ENCODE peak calls at places on chromosomes 16 and 17, in ten cellular contexts. X, E, H, V, C, S, A, K, Q and O are unnamed samples.

GRCh38 chr17:351436-351713 is 1.2 kb downstream of the RPH3AL start:
- DNase-seq in X (no peak), E (no peak), H (no peak), V (no peak), C (no peak), S (no peak), A (no peak), K (no peak), Q (no peak), O (no peak)

GRCh38 chr16:662597-662996 is 5.3 kb upstream of the RHOT2 start:
- DNase-seq in X (no peak), E (no peak), H (no peak), V (no peak), C (no peak), S (no peak), A (no peak), K (no peak), Q (no peak), O (no peak)

GRCh38 chr17:39450847-39451581 is at the start of gene MED1:
- DNase-seq in X (peak), E (peak), H (peak), V (peak), C (peak), S (peak), A (peak), K (peak), Q (peak), O (peak)

GRCh38 chr16:89720520-89720858 is 209 bp downstream of the VPS9D1 start:
- DNase-seq in X (no peak), E (peak), H (peak), V (no peak), C (no peak), S (no peak), A (no peak), K (no peak), Q (peak), O (peak)

GRCh38 chr17:78356163-78356713 is 3.6 kb downstream of the SOCS3 start:
- DNase-seq in X (no peak), E (peak), H (peak), V (peak), C (no peak), S (peak), A (peak), K (no peak), Q (peak), O (peak)

GRCh38 chr16:583470-583814 is 6.4 kb upstream of the RAB40C start:
- DNase-seq in X (no peak), E (no peak), H (no peak), V (no peak), C (no peak), S (no peak), A (no peak), K (no peak), Q (no peak), O (no peak)

GRCh38 chr17:27651411-27652345 is 20.7 kb downstream of the LGALS9 start:
- DNase-seq in X (no peak), E (peak), H (peak), V (peak), C (peak), S (peak), A (peak), K (peak), Q (peak), O (peak)

GRCh38 chr17:12800855-12801365 is 11.6 kb downstream of the ARHGAP44 start:
- DNase-seq in X (no peak), E (no peak), H (no peak), V (no peak), C (no peak), S (no peak), A (no peak), K (no peak), Q (no peak), O (no peak)

GRCh38 chr16:89141884-89142267 is 29.7 kb upstream of the CDH15 start:
- DNase-seq in X (no peak), E (no peak), H (no peak), V (no peak), C (no peak), S (no peak), A (no peak), K (no peak), Q (no peak), O (no peak)

GRCh38 chr16:586047-586644 is 3.7 kb upstream of the RAB40C start:
- DNase-seq in X (no peak), E (peak), H (no peak), V (no peak), C (no peak), S (no peak), A (no peak), K (no peak), Q (no peak), O (no peak)

GRCh38 chr17:55722742-55723487 is at the start of gene TMEM100:
- DNase-seq in X (no peak), E (peak), H (no peak), V (no peak), C (no peak), S (no peak), A (peak), K (peak), Q (peak), O (peak)

GRCh38 chr16:55480228-55480655 is 1.2 kb downstream of the MMP2 start:
- DNase-seq in X (no peak), E (peak), H (peak), V (no peak), C (peak), S (no peak), A (peak), K (peak), Q (peak), O (peak)

GRCh38 chr16:69073181-69073669 is 32.2 kb upstream of the HAS3 start:
- DNase-seq in X (peak), E (peak), H (no peak), V (no peak), C (no peak), S (no peak), A (peak), K (peak), Q (no peak), O (peak)

GRCh38 chr16:49473773-49474172 is 100.2 kb downstream of the C16orf78 start:
- DNase-seq in X (no peak), E (no peak), H (no peak), V (no peak), C (no peak), S (no peak), A (no peak), K (no peak), Q (no peak), O (no peak)

GRCh38 chr17:2899911-2900310 is 103.7 kb downstream of the RAP1GAP2 start:
- DNase-seq in X (no peak), E (no peak), H (no peak), V (no peak), C (peak), S (no peak), A (no peak), K (no peak), Q (peak), O (no peak)

GRCh38 chr16:17396762-17397498 is 73.8 kb downstream of the XYLT1 start:
- DNase-seq in X (no peak), E (no peak), H (no peak), V (no peak), C (no peak), S (no peak), A (no peak), K (peak), Q (peak), O (no peak)

GRCh38 chr16:521381-522210 is 5.9 kb upstream of the CAPN15 start:
- DNase-seq in X (no peak), E (no peak), H (no peak), V (no peak), C (no peak), S (no peak), A (no peak), K (no peak), Q (peak), O (no peak)

GRCh38 chr17:74768069-74768762 is 7.9 kb downstream of the NAT9 start:
- DNase-seq in X (no peak), E (peak), H (peak), V (no peak), C (no peak), S (no peak), A (peak), K (no peak), Q (no peak), O (no peak)

GRCh38 chr16:53967172-53967571 is 263.2 kb downstream of the FTO start:
- DNase-seq in X (no peak), E (no peak), H (peak), V (no peak), C (no peak), S (no peak), A (no peak), K (no peak), Q (no peak), O (no peak)

GRCh38 chr16:8565498-8565897 is 24.8 kb downstream of the TMEM114 start:
- DNase-seq in X (no peak), E (no peak), H (no peak), V (no peak), C (no peak), S (no peak), A (no peak), K (no peak), Q (no peak), O (peak)

GRCh38 chr16:29665294-29666077 is 2.4 kb downstream of the SPN start:
- DNase-seq in X (no peak), E (no peak), H (no peak), V (no peak), C (no peak), S (no peak), A (no peak), K (no peak), Q (no peak), O (no peak)